ENCODE peak calls at places on chromosomes 5 and 9, in five cellular contexts. I is fibroblast of lung, Y is HCT116, C is heart right ventricle, P is epithelial cell of esophagus. Z is an unnamed sample.

GRCh38 chr5:40688127-40688756 is 8.5 kb downstream of the PTGER4 start:
- DNase-seq in C (peak; percentile 89), P (peak; percentile 87), I (peak; percentile 72), Y (peak; percentile 85), Z (peak; percentile 93)

GRCh38 chr5:80192507-80193241 is 63.2 kb downstream of the SERINC5 start:
- DNase-seq in I (peak; percentile 77), P (no peak), C (peak; percentile 52), Y (no peak), Z (no peak)

GRCh38 chr5:3382782-3383181 is 212.8 kb upstream of the IRX1 start:
- DNase-seq in Y (no peak), C (no peak), P (no peak), I (no peak), Z (no peak)

GRCh38 chr5:137693307-137693950 is 42.5 kb downstream of the KLHL3 start:
- DNase-seq in Y (no peak), C (no peak), P (no peak), I (no peak), Z (no peak)

GRCh38 chr9:29449294-29449693 is 1876.0 kb upstream of the C9orf72 start:
- DNase-seq in I (no peak), P (no peak), Y (no peak), C (no peak), Z (no peak)

GRCh38 chr9:5920860-5921328 is 30.2 kb downstream of the MLANA start:
- DNase-seq in Y (no peak), I (peak; percentile 29), P (no peak), C (no peak), Z (no peak)

GRCh38 chr5:10701567-10702039 is 59.4 kb downstream of the DAP start:
- DNase-seq in P (peak; percentile 44), C (peak; percentile 60), I (peak; percentile 56), Y (no peak), Z (peak; percentile 61)

GRCh38 chr5:33195431-33196128 is 245.2 kb upstream of the TARS1 start:
- DNase-seq in C (no peak), P (peak; percentile 26), I (peak; percentile 83), Y (no peak), Z (peak; percentile 72)

GRCh38 chr5:107778651-107779050 is 107.9 kb upstream of the EFNA5 start:
- DNase-seq in I (no peak), Y (no peak), P (no peak), C (no peak), Z (no peak)

GRCh38 chr9:69171049-69171448 is 3.0 kb upstream of the TJP2 start:
- DNase-seq in I (peak; percentile 91), Y (no peak), P (peak; percentile 99), C (peak; percentile 72), Z (peak; percentile 94)

GRCh38 chr5:147051193-147051592 is 172.6 kb upstream of the PPP2R2B start:
- DNase-seq in Y (no peak), I (peak; percentile 80), P (peak; percentile 7), C (no peak), Z (peak; percentile 14)

GRCh38 chr5:124456244-124456643 is 290.2 kb downstream of the ZNF608 start:
- DNase-seq in C (no peak), I (peak; percentile 56), Y (no peak), P (no peak), Z (no peak)

GRCh38 chr5:76715734-76716455 is at the start of gene F2R:
- DNase-seq in P (peak; percentile 56), I (peak; percentile 81), C (peak; percentile 72), Y (no peak), Z (peak; percentile 82)

GRCh38 chr5:53549792-53550191 is 10.6 kb upstream of the NDUFS4 start:
- DNase-seq in Y (no peak), C (no peak), I (no peak), P (peak; percentile 43), Z (no peak)

GRCh38 chr5:112995764-112996618 is 19.4 kb downstream of the DCP2 start:
- DNase-seq in Y (peak; percentile 42), P (peak; percentile 72), C (peak; percentile 73), I (peak; percentile 52), Z (peak; percentile 81)

GRCh38 chr5:18236386-18236785 is 602.1 kb downstream of the TAF11L14 start:
- DNase-seq in C (no peak), Y (no peak), I (no peak), P (peak; percentile 84), Z (no peak)

GRCh38 chr5:64939772-64940510 is 171.2 kb downstream of the CWC27 start:
- DNase-seq in C (peak; percentile 14), P (peak; percentile 67), I (peak; percentile 34), Y (no peak), Z (peak; percentile 25)

GRCh38 chr9:121075251-121076036 is 689 bp downstream of the CNTRL start:
- DNase-seq in Y (no peak), I (no peak), C (no peak), P (peak; percentile 26), Z (no peak)

GRCh38 chr5:65672787-65673186 is 48.0 kb downstream of the SHLD3 start:
- DNase-seq in Y (no peak), I (peak; percentile 40), P (peak; percentile 90), C (no peak), Z (peak; percentile 44)

GRCh38 chr9:125632321-125633115 is 74.5 kb downstream of the MAPKAP1 start:
- DNase-seq in C (no peak), Y (no peak), I (peak; percentile 81), P (peak; percentile 83), Z (no peak)

GRCh38 chr5:3384531-3384930 is 211.1 kb upstream of the IRX1 start:
- DNase-seq in P (no peak), I (no peak), C (no peak), Y (no peak), Z (no peak)

GRCh38 chr5:146529984-146530383 is 14.0 kb upstream of the GPR151 start:
- DNase-seq in C (no peak), P (no peak), Y (no peak), I (no peak), Z (no peak)

GRCh38 chr5:179309383-179309670 is 35.9 kb downstream of the ADAMTS2 start:
- DNase-seq in Y (no peak), I (no peak), C (no peak), P (no peak), Z (no peak)

GRCh38 chr9:69463497-69464068 is 138.6 kb downstream of the ENTREP1 start:
- DNase-seq in I (no peak), C (no peak), Y (no peak), P (no peak), Z (no peak)

GRCh38 chr5:15993334-15993733 is 186.3 kb downstream of the MARCHF11 start:
- DNase-seq in C (no peak), Y (no peak), I (peak; percentile 75), P (peak; percentile 96), Z (peak; percentile 46)

GRCh38 chr9:3467593-3468219 is 58.1 kb downstream of the RFX3 start:
- DNase-seq in C (peak; percentile 62), Y (peak; percentile 38), I (peak; percentile 63), P (peak; percentile 81), Z (peak; percentile 83)

GRCh38 chr5:174145821-174146220 is 100.3 kb downstream of the NSG2 start:
- DNase-seq in I (peak; percentile 14), P (no peak), C (no peak), Y (no peak), Z (peak; percentile 0)

GRCh38 chr9:94937214-94937903 is 210.9 kb downstream of the AOPEP start:
- DNase-seq in C (no peak), P (peak; percentile 87), I (peak; percentile 94), Y (no peak), Z (peak; percentile 95)

DNA sequence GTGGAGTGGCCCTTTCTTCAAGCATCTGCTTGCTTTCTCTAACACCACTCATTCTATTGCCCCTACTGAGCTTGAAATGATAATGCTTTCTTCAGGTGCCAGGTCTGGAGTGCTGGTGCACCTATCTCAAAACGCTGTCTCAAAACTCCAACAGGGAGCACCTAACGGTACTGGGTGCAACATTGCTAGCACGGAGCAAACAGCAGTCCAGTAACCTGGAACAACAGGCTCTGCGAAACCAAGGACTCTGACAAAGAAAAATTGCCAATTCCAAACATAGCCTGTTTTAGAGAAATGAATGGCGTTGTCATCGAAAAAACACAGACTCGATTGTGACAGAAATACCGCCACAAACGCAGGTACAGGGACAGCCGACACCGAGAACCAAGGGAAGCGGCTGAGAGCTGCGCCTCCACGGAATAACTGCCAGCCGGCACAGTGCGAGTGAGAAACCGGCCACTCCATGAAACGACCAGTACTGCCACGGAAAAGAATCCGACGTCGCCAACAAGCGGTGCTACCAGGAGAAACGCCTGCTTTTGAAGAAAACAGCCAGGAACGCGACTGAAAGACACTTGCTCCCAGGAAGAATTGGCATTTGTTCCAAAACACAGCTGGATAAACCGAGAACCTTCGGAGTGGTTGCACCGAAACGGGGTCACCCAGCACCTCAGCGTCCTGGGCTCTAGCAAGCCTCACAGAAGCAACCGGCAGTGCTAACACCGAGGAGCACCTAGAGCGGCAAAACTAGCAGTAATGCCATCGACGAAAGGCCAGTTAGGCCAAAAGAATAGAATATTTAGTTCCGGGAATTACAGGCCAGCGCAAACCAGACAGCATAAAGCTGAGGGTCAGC is 3.0 kb downstream of the ANXA2R start:
- DNase-seq in I (peak; percentile 64), P (peak; percentile 42), C (peak; percentile 34), Y (no peak), Z (peak; percentile 51)
- H3K4me3 ChIP-seq in I (peak overlapping the region; percentile 25), P (peak overlapping the region; percentile 43), C (peak overlapping the region; percentile 58), Y (no peak overlapping the region), Z (peak overlapping the region; percentile 71)

GRCh38 chr9:108854094-108854493 is 1.7 kb downstream of the ACTL7B start:
- DNase-seq in Y (no peak), C (no peak), P (no peak), I (no peak), Z (no peak)
- TF ChIP-seq CTCF in Y (no peak), C (no peak), P (no peak), I (no peak), Z (peak; percentile 2)

DNA sequence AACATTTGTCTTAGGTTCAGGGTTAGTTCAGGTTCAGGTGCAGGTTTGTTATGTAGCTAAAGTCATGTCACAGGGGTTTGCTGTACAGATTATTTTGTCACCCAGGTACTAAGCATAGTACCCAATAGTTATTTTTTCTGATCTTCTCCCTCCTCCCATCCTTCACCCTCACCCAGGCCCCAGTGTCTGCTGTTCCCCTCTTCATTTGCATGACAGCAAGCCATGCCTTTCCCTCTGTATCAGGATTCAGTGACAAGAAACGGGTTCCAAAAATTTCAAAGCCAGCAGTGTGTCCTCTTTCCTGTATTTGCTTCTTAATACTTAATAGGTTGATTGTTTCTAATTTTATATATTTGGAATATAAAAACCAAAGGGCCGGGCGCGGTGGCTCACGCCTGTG is 330.8 kb upstream of the SGCD start:
- DNase-seq in C (no peak), I (no peak), Y (no peak), P (no peak), Z (no peak)
- H3K4me3 ChIP-seq in C (no peak overlapping the region), I (no peak overlapping the region), Y (no peak overlapping the region), P (no peak overlapping the region), Z (no peak overlapping the region)

DNA sequence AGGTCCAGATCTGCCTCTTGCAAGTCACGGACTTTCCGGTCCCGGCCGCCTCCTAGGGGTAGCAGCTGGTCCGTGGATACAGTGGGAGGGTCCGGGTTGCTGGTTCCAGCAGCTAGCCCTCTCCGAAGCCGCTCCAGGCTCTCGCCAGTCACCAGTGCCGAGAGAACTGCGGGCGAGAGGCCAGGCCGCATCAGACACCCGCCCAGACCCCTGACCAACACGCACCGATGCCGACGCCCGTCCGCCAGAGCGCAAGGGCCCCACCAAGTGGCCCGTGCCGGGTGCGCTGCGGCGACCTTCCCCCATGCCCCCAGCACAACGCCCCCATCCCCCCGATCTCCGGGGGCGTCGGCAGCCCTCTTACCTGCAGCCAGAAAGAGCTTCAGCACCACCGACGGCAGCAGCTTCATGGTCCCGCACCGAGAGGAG is 470 bp downstream of the HBEGF start:
- DNase-seq in Y (no peak), P (peak; percentile 38), I (peak; percentile 69), C (peak; percentile 74), Z (peak; percentile 68)
- TF ChIP-seq CTCF in Y (no peak), P (no peak), I (peak; percentile 41), C (peak; percentile 40), Z (peak; percentile 42)

GRCh38 chr9:107756091-107756490 is 266.5 kb upstream of the KLF4 start:
- DNase-seq in C (no peak), P (no peak), Y (no peak), I (no peak), Z (no peak)
- H3K4me3 ChIP-seq in C (no peak overlapping the region), P (no peak overlapping the region), Y (no peak overlapping the region), I (no peak overlapping the region), Z (no peak overlapping the region)

GRCh38 chr5:28027851-28028250 is 989.5 kb upstream of the CDH9 start:
- DNase-seq in P (no peak), C (no peak), I (no peak), Y (no peak), Z (no peak)
- TF ChIP-seq CTCF in P (no peak), C (no peak), I (no peak), Y (no peak), Z (no peak)

Z was measured in fibroblast of pulmonary artery.